ENCODE peak calls at places on chromosomes 16 and 17, in six cellular contexts. One of them, this sample, is unnamed.

GRCh38 chr17:82091264-82092066 is 6.6 kb downstream of the FASN start:
- DNase-seq in T1000: no peak
- DNase-seq in SK-N-DZ: no peak
- DNase-seq in AG09319: no peak
- DNase-seq in GM20000: no peak
- DNase-seq in stimulated activated CD8-positive, alpha-beta memory T cell treated with anti-CD3 and anti-CD28 coated beads, Interleukin-7, amount 100 ng/mL, for 1 hour: no peak
- DNase-seq in this sample: no peak

GRCh38 chr17:79732804-79733691 is 2.3 kb downstream of the ENPP7 start:
- DNase-seq in stimulated activated CD8-positive, alpha-beta memory T cell treated with anti-CD3 and anti-CD28 coated beads, Interleukin-7, amount 100 ng/mL, for 1 hour: no peak
- DNase-seq in T1000: no peak
- DNase-seq in SK-N-DZ: no peak
- DNase-seq in AG09319: no peak
- DNase-seq in GM20000: peak; percentile 70
- DNase-seq in this sample: no peak

GRCh38 chr17:42188749-42189650 is 3.7 kb upstream of the HCRT start:
- DNase-seq in T1000: no peak
- DNase-seq in AG09319: no peak
- DNase-seq in SK-N-DZ: no peak
- DNase-seq in GM20000: no peak
- DNase-seq in stimulated activated CD8-positive, alpha-beta memory T cell treated with anti-CD3 and anti-CD28 coated beads, Interleukin-7, amount 100 ng/mL, for 1 hour: no peak
- DNase-seq in this sample: no peak

GRCh38 chr16:54277845-54278703 is 8.5 kb downstream of the IRX3 start:
- DNase-seq in stimulated activated CD8-positive, alpha-beta memory T cell treated with anti-CD3 and anti-CD28 coated beads, Interleukin-7, amount 100 ng/mL, for 1 hour: no peak
- DNase-seq in GM20000: no peak
- DNase-seq in T1000: no peak
- DNase-seq in AG09319: no peak
- DNase-seq in SK-N-DZ: no peak
- DNase-seq in this sample: no peak

GRCh38 chr17:44828919-44829557 is 1.0 kb downstream of the GJC1 start:
- DNase-seq in stimulated activated CD8-positive, alpha-beta memory T cell treated with anti-CD3 and anti-CD28 coated beads, Interleukin-7, amount 100 ng/mL, for 1 hour: no peak
- DNase-seq in AG09319: no peak
- DNase-seq in T1000: no peak
- DNase-seq in SK-N-DZ: peak; percentile 49
- DNase-seq in GM20000: no peak
- DNase-seq in this sample: no peak

GRCh38 chr17:41748275-41748674 is 13.8 kb upstream of the HAP1 start:
- DNase-seq in stimulated activated CD8-positive, alpha-beta memory T cell treated with anti-CD3 and anti-CD28 coated beads, Interleukin-7, amount 100 ng/mL, for 1 hour: no peak
- DNase-seq in T1000: no peak
- DNase-seq in GM20000: no peak
- DNase-seq in AG09319: no peak
- DNase-seq in SK-N-DZ: no peak
- DNase-seq in this sample: no peak

GRCh38 chr17:82614095-82614631 is 34.1 kb downstream of the WDR45B start:
- DNase-seq in AG09319: no peak
- DNase-seq in GM20000: no peak
- DNase-seq in T1000: no peak
- DNase-seq in SK-N-DZ: no peak
- DNase-seq in stimulated activated CD8-positive, alpha-beta memory T cell treated with anti-CD3 and anti-CD28 coated beads, Interleukin-7, amount 100 ng/mL, for 1 hour: no peak
- DNase-seq in this sample: no peak

GRCh38 chr16:5028950-5029475 is 4.7 kb downstream of the NAGPA start:
- DNase-seq in GM20000: no peak
- DNase-seq in AG09319: no peak
- DNase-seq in stimulated activated CD8-positive, alpha-beta memory T cell treated with anti-CD3 and anti-CD28 coated beads, Interleukin-7, amount 100 ng/mL, for 1 hour: no peak
- DNase-seq in T1000: no peak
- DNase-seq in SK-N-DZ: no peak
- DNase-seq in this sample: no peak

GRCh38 chr16:53111078-53111776 is 56.4 kb downstream of the CHD9 start:
- DNase-seq in T1000: no peak
- DNase-seq in SK-N-DZ: no peak
- DNase-seq in AG09319: no peak
- DNase-seq in stimulated activated CD8-positive, alpha-beta memory T cell treated with anti-CD3 and anti-CD28 coated beads, Interleukin-7, amount 100 ng/mL, for 1 hour: no peak
- DNase-seq in GM20000: peak; percentile 49
- DNase-seq in this sample: no peak

GRCh38 chr17:76246080-76247066 is 6.1 kb upstream of the RNF157 start:
- DNase-seq in GM20000: peak; percentile 90
- DNase-seq in SK-N-DZ: no peak
- DNase-seq in AG09319: no peak
- DNase-seq in T1000: no peak
- DNase-seq in stimulated activated CD8-positive, alpha-beta memory T cell treated with anti-CD3 and anti-CD28 coated beads, Interleukin-7, amount 100 ng/mL, for 1 hour: no peak
- DNase-seq in this sample: no peak

GRCh38 chr16:10597184-10597583 is 16.8 kb upstream of the EMP2 start:
- DNase-seq in SK-N-DZ: no peak
- DNase-seq in AG09319: no peak
- DNase-seq in GM20000: peak; percentile 48
- DNase-seq in stimulated activated CD8-positive, alpha-beta memory T cell treated with anti-CD3 and anti-CD28 coated beads, Interleukin-7, amount 100 ng/mL, for 1 hour: no peak
- DNase-seq in T1000: no peak
- DNase-seq in this sample: no peak

GRCh38 chr16:82630688-82631087 is 3.9 kb downstream of the CDH13 start:
- DNase-seq in GM20000: no peak
- DNase-seq in T1000: no peak
- DNase-seq in SK-N-DZ: no peak
- DNase-seq in stimulated activated CD8-positive, alpha-beta memory T cell treated with anti-CD3 and anti-CD28 coated beads, Interleukin-7, amount 100 ng/mL, for 1 hour: no peak
- DNase-seq in AG09319: no peak
- DNase-seq in this sample: no peak

GRCh38 chr17:59479141-59479540 is 86.3 kb upstream of the DHX40 start:
- DNase-seq in stimulated activated CD8-positive, alpha-beta memory T cell treated with anti-CD3 and anti-CD28 coated beads, Interleukin-7, amount 100 ng/mL, for 1 hour: no peak
- DNase-seq in SK-N-DZ: no peak
- DNase-seq in GM20000: no peak
- DNase-seq in T1000: no peak
- DNase-seq in AG09319: no peak
- DNase-seq in this sample: no peak

GRCh38 chr17:58666858-58667267 is 25.0 kb downstream of the TEX14 start:
- DNase-seq in SK-N-DZ: peak; percentile 66
- DNase-seq in AG09319: no peak
- DNase-seq in stimulated activated CD8-positive, alpha-beta memory T cell treated with anti-CD3 and anti-CD28 coated beads, Interleukin-7, amount 100 ng/mL, for 1 hour: no peak
- DNase-seq in T1000: no peak
- DNase-seq in GM20000: no peak
- DNase-seq in this sample: no peak

GRCh38 chr16:6428861-6429260 is 903.8 kb upstream of the RBFOX1 start:
- DNase-seq in AG09319: no peak
- DNase-seq in T1000: no peak
- DNase-seq in GM20000: no peak
- DNase-seq in stimulated activated CD8-positive, alpha-beta memory T cell treated with anti-CD3 and anti-CD28 coated beads, Interleukin-7, amount 100 ng/mL, for 1 hour: no peak
- DNase-seq in SK-N-DZ: no peak
- DNase-seq in this sample: no peak

GRCh38 chr16:56311208-56312027 is 113.9 kb downstream of the AMFR start:
- DNase-seq in SK-N-DZ: no peak
- DNase-seq in AG09319: no peak
- DNase-seq in stimulated activated CD8-positive, alpha-beta memory T cell treated with anti-CD3 and anti-CD28 coated beads, Interleukin-7, amount 100 ng/mL, for 1 hour: no peak
- DNase-seq in GM20000: no peak
- DNase-seq in T1000: no peak
- DNase-seq in this sample: no peak

GRCh38 chr17:77140878-77141767 is at the start of gene SEC14L1:
- DNase-seq in stimulated activated CD8-positive, alpha-beta memory T cell treated with anti-CD3 and anti-CD28 coated beads, Interleukin-7, amount 100 ng/mL, for 1 hour: peak; percentile 15
- DNase-seq in AG09319: no peak
- DNase-seq in T1000: no peak
- DNase-seq in SK-N-DZ: peak; percentile 62
- DNase-seq in GM20000: peak; percentile 28
- DNase-seq in this sample: no peak

GRCh38 chr16:78437352-78437968 is 338.0 kb downstream of the WWOX start:
- DNase-seq in GM20000: peak; percentile 42
- DNase-seq in stimulated activated CD8-positive, alpha-beta memory T cell treated with anti-CD3 and anti-CD28 coated beads, Interleukin-7, amount 100 ng/mL, for 1 hour: peak; percentile 9
- DNase-seq in SK-N-DZ: no peak
- DNase-seq in T1000: no peak
- DNase-seq in AG09319: no peak
- DNase-seq in this sample: no peak

GRCh38 chr17:75504347-75505151 is 10.8 kb downstream of the CASKIN2 start:
- DNase-seq in T1000: no peak
- DNase-seq in AG09319: no peak
- DNase-seq in SK-N-DZ: no peak
- DNase-seq in GM20000: peak; percentile 90
- DNase-seq in stimulated activated CD8-positive, alpha-beta memory T cell treated with anti-CD3 and anti-CD28 coated beads, Interleukin-7, amount 100 ng/mL, for 1 hour: no peak
- DNase-seq in this sample: no peak

GRCh38 chr17:46136820-46137219 is 56.4 kb downstream of the KANSL1 start:
- DNase-seq in GM20000: no peak
- DNase-seq in T1000: no peak
- DNase-seq in AG09319: no peak
- DNase-seq in SK-N-DZ: no peak
- DNase-seq in stimulated activated CD8-positive, alpha-beta memory T cell treated with anti-CD3 and anti-CD28 coated beads, Interleukin-7, amount 100 ng/mL, for 1 hour: no peak
- DNase-seq in this sample: no peak

GRCh38 chr16:67939507-67940435 is 3.1 kb upstream of the PSMB10 start:
- DNase-seq in stimulated activated CD8-positive, alpha-beta memory T cell treated with anti-CD3 and anti-CD28 coated beads, Interleukin-7, amount 100 ng/mL, for 1 hour: no peak
- DNase-seq in SK-N-DZ: no peak
- DNase-seq in GM20000: no peak
- DNase-seq in T1000: no peak
- DNase-seq in AG09319: no peak
- DNase-seq in this sample: no peak

GRCh38 chr17:28684963-28685362 is 23.0 kb downstream of the SUPT6H start:
- DNase-seq in GM20000: no peak
- DNase-seq in stimulated activated CD8-positive, alpha-beta memory T cell treated with anti-CD3 and anti-CD28 coated beads, Interleukin-7, amount 100 ng/mL, for 1 hour: no peak
- DNase-seq in SK-N-DZ: peak; percentile 95
- DNase-seq in AG09319: peak; percentile 22
- DNase-seq in T1000: no peak
- DNase-seq in this sample: no peak

GRCh38 chr16:67672739-67673662 is 6.4 kb downstream of the C16orf86 start:
- DNase-seq in SK-N-DZ: peak; percentile 41
- DNase-seq in AG09319: peak; percentile 15
- DNase-seq in stimulated activated CD8-positive, alpha-beta memory T cell treated with anti-CD3 and anti-CD28 coated beads, Interleukin-7, amount 100 ng/mL, for 1 hour: no peak
- DNase-seq in GM20000: peak; percentile 83
- DNase-seq in T1000: no peak
- DNase-seq in this sample: no peak

GRCh38 chr17:81277421-81277820 is 17.7 kb downstream of the SLC38A10 start:
- DNase-seq in GM20000: no peak
- DNase-seq in SK-N-DZ: no peak
- DNase-seq in T1000: no peak
- DNase-seq in AG09319: no peak
- DNase-seq in stimulated activated CD8-positive, alpha-beta memory T cell treated with anti-CD3 and anti-CD28 coated beads, Interleukin-7, amount 100 ng/mL, for 1 hour: no peak
- DNase-seq in this sample: no peak

GRCh38 chr16:28904363-28904762 is 20.7 kb downstream of the RABEP2 start:
- DNase-seq in stimulated activated CD8-positive, alpha-beta memory T cell treated with anti-CD3 and anti-CD28 coated beads, Interleukin-7, amount 100 ng/mL, for 1 hour: no peak
- DNase-seq in AG09319: no peak
- DNase-seq in GM20000: no peak
- DNase-seq in T1000: no peak
- DNase-seq in SK-N-DZ: no peak
- DNase-seq in this sample: no peak